ENCODE peak calls at places on chromosomes 11 and 22, in five cellular contexts. Q, R, W, Z and U are unnamed samples.

GRCh38 chr11:100769165-100769564 is 82.1 kb downstream of the ARHGAP42 start:
- DNase-seq in Q (peak), R (no peak), Z (no peak), W (no peak), U (no peak)

GRCh38 chr11:65522640-65523322 is 2.1 kb upstream of the SCYL1 start:
- DNase-seq in Q (no peak), R (no peak), W (no peak), Z (no peak), U (peak)

GRCh38 chr11:66371627-66372415 is at the start of gene SLC29A2:
- DNase-seq in Q (peak), Z (no peak), W (peak), R (no peak), U (peak)

GRCh38 chr11:59833602-59834001 is 11.7 kb downstream of the CBLIF start:
- DNase-seq in Z (no peak), R (no peak), Q (no peak), W (no peak), U (no peak)

GRCh38 chr11:68661697-68662603 is 22.4 kb upstream of the GAL start:
- DNase-seq in W (no peak), Q (no peak), R (no peak), Z (no peak), U (no peak)

GRCh38 chr11:35151241-35151640 is 12.3 kb downstream of the CD44 start:
- DNase-seq in W (peak), Z (peak), R (no peak), Q (no peak), U (no peak)

GRCh38 chr11:100687032-100687629 is at the start of gene ARHGAP42:
- DNase-seq in Q (peak), R (peak), W (peak), Z (peak), U (peak)

GRCh38 chr11:22193348-22194051 is 615 bp downstream of the ANO5 start:
- DNase-seq in Q (peak), W (peak), R (peak), Z (no peak), U (peak)

GRCh38 chr11:2510626-2511402 is 66.0 kb downstream of the KCNQ1 start:
- DNase-seq in R (no peak), W (peak), Z (no peak), Q (no peak), U (no peak)

GRCh38 chr11:48062649-48063048 is 82.3 kb downstream of the PTPRJ start:
- DNase-seq in R (no peak), Q (no peak), W (no peak), Z (no peak), U (no peak)

GRCh38 chr11:27317751-27318150 is 45.3 kb downstream of the CCDC34 start:
- DNase-seq in Q (peak), W (peak), Z (peak), R (no peak), U (no peak)

GRCh38 chr11:66261578-66261977 is 6.9 kb upstream of the RAB1B start:
- DNase-seq in Q (no peak), Z (no peak), W (no peak), R (no peak), U (no peak)

GRCh38 chr11:1757861-1758610 is 5.7 kb downstream of the CTSD start:
- DNase-seq in Z (no peak), W (no peak), Q (no peak), R (no peak), U (no peak)

GRCh38 chr11:30853470-30853869 is 267.3 kb upstream of the MPPED2 start:
- DNase-seq in Q (no peak), R (no peak), Z (no peak), W (no peak), U (no peak)

DNA sequence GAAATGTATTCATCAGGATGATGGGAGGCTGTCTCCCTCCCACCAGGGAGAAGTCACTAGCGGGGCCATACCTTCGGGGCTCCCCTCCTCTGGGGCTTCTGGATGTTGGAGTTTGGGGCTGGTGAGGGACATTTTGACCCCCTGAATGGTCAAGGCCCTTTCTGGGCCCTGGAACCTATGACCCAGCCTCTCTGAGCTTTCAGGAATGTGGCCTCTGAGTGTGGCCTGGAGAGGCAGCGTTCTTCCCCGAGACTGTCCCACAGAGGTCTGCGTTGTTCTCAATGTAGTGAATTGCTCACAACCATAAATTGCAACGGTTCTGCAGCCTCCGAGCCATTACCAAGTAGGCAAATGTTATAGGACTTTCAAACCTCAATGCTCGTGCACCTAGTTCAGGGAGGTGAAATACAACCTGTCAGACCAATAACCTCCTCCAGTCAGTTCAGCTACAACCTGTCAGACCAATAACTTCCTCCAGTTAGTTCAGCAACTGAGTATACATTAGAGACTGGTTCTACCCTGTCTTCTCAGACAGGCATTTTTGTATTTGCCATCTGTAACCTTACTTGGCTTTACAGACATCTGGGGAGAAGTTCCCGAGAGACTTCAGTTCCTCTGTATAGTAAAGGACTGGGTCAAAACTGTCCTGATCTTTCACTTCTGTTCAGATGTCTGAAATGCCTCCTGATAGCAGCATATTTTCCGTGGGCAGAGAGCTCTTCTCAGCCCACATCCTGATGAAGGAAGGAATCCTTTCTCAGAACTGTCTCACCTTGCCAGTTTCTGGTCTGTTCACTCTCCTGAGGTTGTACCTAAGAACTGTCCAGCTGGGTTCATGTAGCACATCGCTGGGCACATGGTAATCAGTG is 34.1 kb downstream of the MICAL2 start:
- DNase-seq in W (no peak), R (no peak), Q (no peak), Z (no peak), U (no peak)
- H3K27ac ChIP-seq in W (no peak), R (no peak), Q (peak), Z (peak), U (peak)

GRCh38 chr11:93921695-93922468 is 71.5 kb upstream of the VSTM5 start:
- DNase-seq in Z (peak), R (no peak), Q (peak), W (peak), U (no peak)
- H3K27ac ChIP-seq in Z (no peak), R (no peak), Q (no peak), W (no peak), U (no peak)

GRCh38 chr11:122938557-122938956 is 43.1 kb downstream of the BSX start:
- DNase-seq in R (no peak), W (no peak), Z (no peak), Q (no peak), U (no peak)

GRCh38 chr11:122931510-122931909 is 49.0 kb downstream of the JHY start:
- DNase-seq in Z (no peak), W (no peak), Q (no peak), R (no peak), U (no peak)

GRCh38 chr11:122937978-122938377 is 43.7 kb downstream of the BSX start:
- DNase-seq in R (no peak), Q (no peak), W (no peak), Z (no peak), U (no peak)

DNA sequence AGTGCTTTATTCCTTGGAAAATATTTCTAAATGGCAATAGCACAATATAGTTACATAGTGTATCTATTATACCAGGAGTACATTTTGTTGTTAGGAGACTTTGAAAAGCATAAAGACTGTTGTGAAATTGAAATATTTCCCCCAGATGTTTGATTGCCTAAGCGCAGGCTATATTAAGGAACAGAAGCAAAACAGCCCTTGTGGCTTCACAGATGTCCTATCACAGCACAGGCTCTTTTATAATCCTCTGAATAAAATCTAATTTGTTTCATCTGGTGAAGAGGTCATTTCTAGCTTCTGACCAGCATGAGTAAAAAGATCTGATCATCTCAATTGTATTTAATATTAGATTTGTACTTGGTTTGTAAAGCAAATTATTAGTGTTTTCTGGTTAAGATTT is 48.2 kb downstream of the BSX start:
- DNase-seq in Q (no peak), W (peak), R (no peak), Z (no peak), U (no peak)
- H3K27ac ChIP-seq in Q (no peak), W (no peak), R (no peak), Z (no peak), U (no peak)

GRCh38 chr22:40507491-40507890 is 129.0 kb downstream of the MRTFA start:
- DNase-seq in R (no peak), Q (no peak), Z (no peak), W (no peak), U (no peak)

GRCh38 chr22:40510965-40511364 is 125.6 kb downstream of the MRTFA start:
- DNase-seq in W (no peak), Z (no peak), R (no peak), Q (no peak), U (no peak)

GRCh38 chr22:40506762-40507161 is 129.8 kb downstream of the MRTFA start:
- DNase-seq in W (no peak), Q (no peak), Z (no peak), R (no peak), U (no peak)

GRCh38 chr22:40511604-40512003 is 124.9 kb downstream of the MRTFA start:
- DNase-seq in W (peak), R (no peak), Q (no peak), Z (no peak), U (no peak)

GRCh38 chr22:40509401-40510134 is 127.0 kb downstream of the MRTFA start:
- DNase-seq in Z (peak), W (peak), Q (peak), R (no peak), U (peak)
- H3K27ac ChIP-seq in Z (peak), W (peak), Q (peak), R (peak), U (peak)

GRCh38 chr11:9745411-9746211 is 81.7 kb downstream of the SWAP70 start:
- DNase-seq in R (no peak), Q (no peak), Z (no peak), W (no peak), U (no peak)

GRCh38 chr11:9747816-9748215 is 83.9 kb downstream of the SWAP70 start:
- DNase-seq in Z (no peak), W (no peak), Q (no peak), R (no peak), U (no peak)

GRCh38 chr11:9750551-9750950 is 86.7 kb downstream of the SWAP70 start:
- DNase-seq in R (no peak), Q (no peak), W (no peak), Z (no peak), U (no peak)

GRCh38 chr11:9748361-9748970 is 84.6 kb downstream of the SWAP70 start:
- DNase-seq in R (peak), Z (peak), Q (peak), W (peak), U (no peak)

GRCh38 chr11:9747229-9747628 is 83.4 kb downstream of the SWAP70 start:
- DNase-seq in Q (no peak), W (no peak), Z (no peak), R (no peak), U (no peak)
- H3K27ac ChIP-seq in Q (peak), W (no peak), Z (no peak), R (no peak), U (no peak)

GRCh38 chr22:48238018-48238915 is 1475.8 kb downstream of the TBC1D22A start:
- DNase-seq in Q (no peak), Z (no peak), R (no peak), W (no peak), U (no peak)

GRCh38 chr22:48237466-48237865 is 1475.0 kb downstream of the TBC1D22A start:
- DNase-seq in R (no peak), Z (no peak), Q (no peak), W (no peak), U (no peak)

GRCh38 chr22:48234011-48234410 is 1471.6 kb downstream of the TBC1D22A start:
- DNase-seq in W (no peak), Z (no peak), Q (no peak), R (no peak), U (no peak)

GRCh38 chr22:48235744-48236143 is 1473.3 kb downstream of the TBC1D22A start:
- DNase-seq in Z (no peak), Q (no peak), W (no peak), R (no peak), U (no peak)

GRCh38 chr22:48236261-48236660 is 1473.8 kb downstream of the TBC1D22A start:
- DNase-seq in Z (no peak), Q (no peak), R (no peak), W (no peak), U (no peak)
- H3K27ac ChIP-seq in Z (no peak), Q (no peak), R (no peak), W (no peak), U (no peak)